ENCODE peak calls at places on chromosome 13, in seven cellular contexts. C is fibroblast of lung, S is Panc1, A is mammary epithelial cell, T is epithelial cell of esophagus, M is cardiac muscle cell, K is AG09319. Y is an unnamed sample.
A peak's percentile ranks its signal among the peaks of the same experiment; 100 is the strongest.

GRCh38 chr13:112248909-112249592 is 127.1 kb upstream of the SPACA7 start:
- DNase-seq in T (no peak), S (no peak), K (no peak), M (no peak), A (no peak), C (no peak), Y (no peak)

GRCh38 chr13:27001705-27002104 is 169.9 kb downstream of the USP12 start:
- DNase-seq in M (no peak), S (no peak), T (no peak), C (no peak), A (no peak), K (no peak), Y (no peak)

GRCh38 chr13:114047358-114047881 is 73.5 kb upstream of the C13orf46 start:
- DNase-seq in K (no peak), T (no peak), S (no peak), M (no peak), A (no peak), C (no peak), Y (no peak)

GRCh38 chr13:65913173-65913572 is 1317.0 kb downstream of the PCDH9 start:
- DNase-seq in S (no peak), A (peak; percentile 63), C (peak; percentile 88), M (no peak), K (no peak), T (peak; percentile 76), Y (peak; percentile 75)

GRCh38 chr13:106129273-106129672 is 406.2 kb downstream of the EFNB2 start:
- DNase-seq in M (no peak), C (no peak), S (no peak), K (no peak), A (no peak), T (peak; percentile 30), Y (no peak)

GRCh38 chr13:33262069-33262487 is 23.5 kb downstream of the STARD13 start:
- DNase-seq in A (peak; percentile 91), M (no peak), K (no peak), S (no peak), C (no peak), T (peak; percentile 96), Y (peak; percentile 85)

GRCh38 chr13:46160474-46161066 is 21.4 kb downstream of the LCP1 start:
- DNase-seq in A (peak; percentile 36), K (peak; percentile 18), M (peak; percentile 45), T (peak; percentile 68), C (peak; percentile 72), S (peak; percentile 30), Y (peak; percentile 70)

GRCh38 chr13:74868044-74868443 is 613.9 kb downstream of the TBC1D4 start:
- DNase-seq in S (no peak), K (no peak), C (no peak), T (peak; percentile 63), M (no peak), A (peak; percentile 56), Y (peak; percentile 20)

GRCh38 chr13:67776171-67776570 is 546.0 kb upstream of the PCDH9 start:
- DNase-seq in K (no peak), M (no peak), S (no peak), T (no peak), C (no peak), A (no peak), Y (no peak)

GRCh38 chr13:29428310-29428991 is 167.0 kb downstream of the SLC7A1 start:
- DNase-seq in A (peak; percentile 58), S (no peak), M (peak; percentile 87), K (no peak), T (peak; percentile 50), C (no peak), Y (peak; percentile 38)

GRCh38 chr13:59770451-59770850 is 393.3 kb downstream of the DIAPH3 start:
- DNase-seq in M (no peak), C (no peak), S (no peak), A (peak; percentile 36), T (peak; percentile 60), K (no peak), Y (no peak)

GRCh38 chr13:98798849-98799645 is 46.6 kb upstream of the SLC15A1 start:
- DNase-seq in K (peak; percentile 91), S (no peak), M (no peak), A (no peak), T (no peak), C (peak; percentile 96), Y (peak; percentile 59)

GRCh38 chr13:50334092-50334778 is 319.0 kb downstream of the KCNRG start:
- DNase-seq in K (no peak), A (no peak), C (no peak), T (no peak), M (no peak), S (no peak), Y (no peak)

GRCh38 chr13:62014299-62014698 is 598.6 kb upstream of the PCDH20 start:
- DNase-seq in K (no peak), S (peak; percentile 8), A (no peak), T (peak; percentile 25), C (peak; percentile 57), M (peak; percentile 39), Y (peak; percentile 38)

DNA sequence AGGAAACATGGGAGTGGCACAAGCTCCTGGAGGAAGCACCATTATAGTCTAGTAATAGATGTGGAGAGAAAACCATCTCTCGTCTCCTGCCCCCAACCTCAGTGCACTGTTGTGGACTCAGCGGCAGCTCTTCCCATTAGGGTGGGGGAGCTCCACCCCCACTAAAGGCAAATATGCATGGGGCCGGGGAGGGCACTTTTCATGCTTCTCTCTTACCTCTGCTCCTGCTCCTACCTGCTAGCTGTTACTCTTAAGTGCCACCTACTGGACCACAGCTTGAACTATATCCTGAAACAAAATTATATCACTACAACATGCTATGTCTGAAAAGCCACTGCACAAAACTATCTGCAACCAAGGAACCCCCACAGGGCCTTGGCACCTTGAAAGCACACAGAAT is 112.6 kb upstream of the DACH1 start:
- DNase-seq in M (peak; percentile 30), C (peak; percentile 16), A (peak; percentile 12), S (no peak), T (peak; percentile 53), K (no peak), Y (peak; percentile 16)
- TF ChIP-seq CTCF in M (no peak), C (no peak), A (peak; percentile 72), S (peak; percentile 5), T (peak; percentile 61), K (peak; percentile 21), Y (peak; percentile 22)

GRCh38 chr13:43441464-43441863 is 345.3 kb downstream of the ENOX1 start:
- DNase-seq in M (no peak), T (no peak), C (no peak), K (no peak), A (no peak), S (no peak), Y (no peak)
- TF ChIP-seq CTCF in M (no peak), T (no peak), C (no peak), K (no peak), A (no peak), S (no peak), Y (no peak)

GRCh38 chr13:108980237-108980636 is 350.8 kb downstream of the MYO16 start:
- DNase-seq in K (no peak), C (peak; percentile 37), S (no peak), T (no peak), M (no peak), A (no peak), Y (no peak)

DNA sequence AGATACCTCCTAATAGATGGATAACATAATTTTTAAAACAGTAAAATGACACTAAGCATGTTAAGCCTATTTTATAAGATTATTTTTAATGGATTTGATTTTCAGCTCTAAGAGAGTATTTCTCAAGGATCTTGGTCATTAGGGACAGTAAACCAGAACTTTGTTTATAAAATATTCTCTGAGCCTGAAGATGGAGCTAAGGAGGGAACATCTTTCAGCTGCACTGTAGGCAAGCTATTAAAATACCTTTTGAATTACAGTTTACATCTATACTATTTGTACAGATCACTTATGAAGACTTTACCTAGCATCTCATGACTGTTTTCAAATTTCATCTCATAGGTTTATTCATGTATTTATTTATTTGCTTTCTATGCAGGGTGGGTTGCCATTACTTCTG is 345.3 kb downstream of the MYO16 start:
- DNase-seq in T (no peak), M (no peak), S (no peak), C (no peak), K (no peak), A (no peak), Y (no peak)
- TF ChIP-seq CTCF in T (peak; percentile 7), M (no peak), S (no peak), C (no peak), K (peak; percentile 2), A (peak; percentile 13), Y (no peak)

GRCh38 chr13:77274126-77274525 is 52.8 kb downstream of the MYCBP2 start:
- DNase-seq in M (no peak), T (no peak), A (no peak), C (no peak), K (no peak), S (no peak), Y (no peak)
- TF ChIP-seq CTCF in M (no peak), T (no peak), A (no peak), C (no peak), K (no peak), S (no peak), Y (no peak)

GRCh38 chr13:76223565-76223964 is 587.4 kb downstream of the LMO7 start:
- DNase-seq in T (no peak), S (no peak), A (no peak), K (no peak), C (no peak), M (no peak), Y (peak; percentile 1)
- TF ChIP-seq CTCF in T (no peak), S (no peak), A (no peak), K (peak; percentile 18), C (no peak), M (peak; percentile 21), Y (no peak)

Y was measured in MCF 10A.